ENCODE peak calls at places on chromosome 6, in five cellular contexts. One of them, this sample, is unnamed.

GRCh38 chr6:148869589-148869988 is 122.8 kb downstream of the UST start:
- DNase-seq in activated T-helper 2 cell treated with anti-CD3 and anti-CD28 coated beads, Interferon-gamma antibody, Interleukin-2, Interleukin-4, amounts not matched to agents 10 μg/mL and 5 μg/mL and 100 μg/mL, durations not matched to agents 14 hours and 24 hours and 36 hours: no peak
- DNase-seq in HFFc6: peak
- DNase-seq in smooth muscle cell of the brain vasculature: peak
- DNase-seq in effector CD8-positive, alpha-beta T cell: no peak
- DNase-seq in this sample: no peak

GRCh38 chr6:33118525-33119123 is 42.8 kb downstream of the HLA-DPB1 start:
- DNase-seq in smooth muscle cell of the brain vasculature: peak
- DNase-seq in effector CD8-positive, alpha-beta T cell: no peak
- DNase-seq in HFFc6: peak
- DNase-seq in activated T-helper 2 cell treated with anti-CD3 and anti-CD28 coated beads, Interferon-gamma antibody, Interleukin-2, Interleukin-4, amounts not matched to agents 10 μg/mL and 5 μg/mL and 100 μg/mL, durations not matched to agents 14 hours and 24 hours and 36 hours: no peak
- DNase-seq in this sample: peak

GRCh38 chr6:3119040-3119723 is 671 bp downstream of the BPHL start:
- DNase-seq in effector CD8-positive, alpha-beta T cell: no peak
- DNase-seq in smooth muscle cell of the brain vasculature: peak
- DNase-seq in activated T-helper 2 cell treated with anti-CD3 and anti-CD28 coated beads, Interferon-gamma antibody, Interleukin-2, Interleukin-4, amounts not matched to agents 10 μg/mL and 5 μg/mL and 100 μg/mL, durations not matched to agents 14 hours and 24 hours and 36 hours: no peak
- DNase-seq in HFFc6: peak
- DNase-seq in this sample: no peak

GRCh38 chr6:148887181-148887580 is 140.4 kb downstream of the UST start:
- DNase-seq in smooth muscle cell of the brain vasculature: no peak
- DNase-seq in activated T-helper 2 cell treated with anti-CD3 and anti-CD28 coated beads, Interferon-gamma antibody, Interleukin-2, Interleukin-4, amounts not matched to agents 10 μg/mL and 5 μg/mL and 100 μg/mL, durations not matched to agents 14 hours and 24 hours and 36 hours: no peak
- DNase-seq in HFFc6: no peak
- DNase-seq in effector CD8-positive, alpha-beta T cell: no peak
- DNase-seq in this sample: no peak

GRCh38 chr6:33312361-33313104 is 1.3 kb downstream of the TAPBP start:
- DNase-seq in HFFc6: peak
- DNase-seq in effector CD8-positive, alpha-beta T cell: peak
- DNase-seq in smooth muscle cell of the brain vasculature: no peak
- DNase-seq in activated T-helper 2 cell treated with anti-CD3 and anti-CD28 coated beads, Interferon-gamma antibody, Interleukin-2, Interleukin-4, amounts not matched to agents 10 μg/mL and 5 μg/mL and 100 μg/mL, durations not matched to agents 14 hours and 24 hours and 36 hours: peak
- DNase-seq in this sample: peak

GRCh38 chr6:15363523-15364400 is 117.9 kb downstream of the JARID2 start:
- DNase-seq in activated T-helper 2 cell treated with anti-CD3 and anti-CD28 coated beads, Interferon-gamma antibody, Interleukin-2, Interleukin-4, amounts not matched to agents 10 μg/mL and 5 μg/mL and 100 μg/mL, durations not matched to agents 14 hours and 24 hours and 36 hours: no peak
- DNase-seq in HFFc6: no peak
- DNase-seq in effector CD8-positive, alpha-beta T cell: no peak
- DNase-seq in smooth muscle cell of the brain vasculature: no peak
- DNase-seq in this sample: no peak

GRCh38 chr6:41712651-41713103 is 22.7 kb downstream of the TFEB start:
- DNase-seq in activated T-helper 2 cell treated with anti-CD3 and anti-CD28 coated beads, Interferon-gamma antibody, Interleukin-2, Interleukin-4, amounts not matched to agents 10 μg/mL and 5 μg/mL and 100 μg/mL, durations not matched to agents 14 hours and 24 hours and 36 hours: no peak
- DNase-seq in HFFc6: peak
- DNase-seq in smooth muscle cell of the brain vasculature: no peak
- DNase-seq in effector CD8-positive, alpha-beta T cell: no peak
- DNase-seq in this sample: no peak

GRCh38 chr6:152295346-152295745 is 341.8 kb downstream of the SYNE1 start:
- DNase-seq in HFFc6: peak
- DNase-seq in activated T-helper 2 cell treated with anti-CD3 and anti-CD28 coated beads, Interferon-gamma antibody, Interleukin-2, Interleukin-4, amounts not matched to agents 10 μg/mL and 5 μg/mL and 100 μg/mL, durations not matched to agents 14 hours and 24 hours and 36 hours: no peak
- DNase-seq in smooth muscle cell of the brain vasculature: no peak
- DNase-seq in effector CD8-positive, alpha-beta T cell: no peak
- DNase-seq in this sample: no peak

GRCh38 chr6:3740551-3741476 is 10.7 kb downstream of the PXDC1 start:
- DNase-seq in HFFc6: no peak
- DNase-seq in smooth muscle cell of the brain vasculature: no peak
- DNase-seq in effector CD8-positive, alpha-beta T cell: no peak
- DNase-seq in activated T-helper 2 cell treated with anti-CD3 and anti-CD28 coated beads, Interferon-gamma antibody, Interleukin-2, Interleukin-4, amounts not matched to agents 10 μg/mL and 5 μg/mL and 100 μg/mL, durations not matched to agents 14 hours and 24 hours and 36 hours: no peak
- DNase-seq in this sample: no peak

GRCh38 chr6:43389713-43390265 is 20.3 kb upstream of the ZNF318 start:
- DNase-seq in HFFc6: no peak
- DNase-seq in activated T-helper 2 cell treated with anti-CD3 and anti-CD28 coated beads, Interferon-gamma antibody, Interleukin-2, Interleukin-4, amounts not matched to agents 10 μg/mL and 5 μg/mL and 100 μg/mL, durations not matched to agents 14 hours and 24 hours and 36 hours: no peak
- DNase-seq in smooth muscle cell of the brain vasculature: no peak
- DNase-seq in effector CD8-positive, alpha-beta T cell: no peak
- DNase-seq in this sample: no peak

GRCh38 chr6:84019812-84020211 is 13.8 kb upstream of the MRAP2 start:
- DNase-seq in HFFc6: no peak
- DNase-seq in effector CD8-positive, alpha-beta T cell: no peak
- DNase-seq in activated T-helper 2 cell treated with anti-CD3 and anti-CD28 coated beads, Interferon-gamma antibody, Interleukin-2, Interleukin-4, amounts not matched to agents 10 μg/mL and 5 μg/mL and 100 μg/mL, durations not matched to agents 14 hours and 24 hours and 36 hours: no peak
- DNase-seq in smooth muscle cell of the brain vasculature: no peak
- DNase-seq in this sample: no peak

GRCh38 chr6:111445786-111446395 is 37.1 kb downstream of the REV3L start:
- DNase-seq in activated T-helper 2 cell treated with anti-CD3 and anti-CD28 coated beads, Interferon-gamma antibody, Interleukin-2, Interleukin-4, amounts not matched to agents 10 μg/mL and 5 μg/mL and 100 μg/mL, durations not matched to agents 14 hours and 24 hours and 36 hours: no peak
- DNase-seq in HFFc6: no peak
- DNase-seq in effector CD8-positive, alpha-beta T cell: no peak
- DNase-seq in smooth muscle cell of the brain vasculature: no peak
- DNase-seq in this sample: no peak

GRCh38 chr6:121435444-121436069 is at the start of gene GJA1:
- DNase-seq in smooth muscle cell of the brain vasculature: peak
- DNase-seq in HFFc6: peak
- DNase-seq in activated T-helper 2 cell treated with anti-CD3 and anti-CD28 coated beads, Interferon-gamma antibody, Interleukin-2, Interleukin-4, amounts not matched to agents 10 μg/mL and 5 μg/mL and 100 μg/mL, durations not matched to agents 14 hours and 24 hours and 36 hours: no peak
- DNase-seq in effector CD8-positive, alpha-beta T cell: no peak
- DNase-seq in this sample: no peak

GRCh38 chr6:142758257-142759025 is 186.5 kb downstream of the HIVEP2 start:
- DNase-seq in HFFc6: no peak
- DNase-seq in smooth muscle cell of the brain vasculature: no peak
- DNase-seq in effector CD8-positive, alpha-beta T cell: no peak
- DNase-seq in activated T-helper 2 cell treated with anti-CD3 and anti-CD28 coated beads, Interferon-gamma antibody, Interleukin-2, Interleukin-4, amounts not matched to agents 10 μg/mL and 5 μg/mL and 100 μg/mL, durations not matched to agents 14 hours and 24 hours and 36 hours: no peak
- DNase-seq in this sample: no peak

GRCh38 chr6:147772724-147773123 is 264.2 kb downstream of the SAMD5 start:
- DNase-seq in HFFc6: no peak
- DNase-seq in smooth muscle cell of the brain vasculature: no peak
- DNase-seq in effector CD8-positive, alpha-beta T cell: no peak
- DNase-seq in activated T-helper 2 cell treated with anti-CD3 and anti-CD28 coated beads, Interferon-gamma antibody, Interleukin-2, Interleukin-4, amounts not matched to agents 10 μg/mL and 5 μg/mL and 100 μg/mL, durations not matched to agents 14 hours and 24 hours and 36 hours: no peak
- DNase-seq in this sample: no peak

GRCh38 chr6:42791706-42792320 is 10.0 kb downstream of the BICRAL start:
- DNase-seq in smooth muscle cell of the brain vasculature: no peak
- DNase-seq in activated T-helper 2 cell treated with anti-CD3 and anti-CD28 coated beads, Interferon-gamma antibody, Interleukin-2, Interleukin-4, amounts not matched to agents 10 μg/mL and 5 μg/mL and 100 μg/mL, durations not matched to agents 14 hours and 24 hours and 36 hours: no peak
- DNase-seq in HFFc6: no peak
- DNase-seq in effector CD8-positive, alpha-beta T cell: no peak
- DNase-seq in this sample: no peak

GRCh38 chr6:170279426-170279825 is 11.5 kb downstream of the DLL1 start:
- DNase-seq in effector CD8-positive, alpha-beta T cell: no peak
- DNase-seq in smooth muscle cell of the brain vasculature: no peak
- DNase-seq in activated T-helper 2 cell treated with anti-CD3 and anti-CD28 coated beads, Interferon-gamma antibody, Interleukin-2, Interleukin-4, amounts not matched to agents 10 μg/mL and 5 μg/mL and 100 μg/mL, durations not matched to agents 14 hours and 24 hours and 36 hours: no peak
- DNase-seq in HFFc6: no peak
- DNase-seq in this sample: no peak

GRCh38 chr6:153150767-153151440 is 19.8 kb upstream of the RGS17 start:
- DNase-seq in activated T-helper 2 cell treated with anti-CD3 and anti-CD28 coated beads, Interferon-gamma antibody, Interleukin-2, Interleukin-4, amounts not matched to agents 10 μg/mL and 5 μg/mL and 100 μg/mL, durations not matched to agents 14 hours and 24 hours and 36 hours: no peak
- DNase-seq in effector CD8-positive, alpha-beta T cell: no peak
- DNase-seq in smooth muscle cell of the brain vasculature: no peak
- DNase-seq in HFFc6: no peak
- DNase-seq in this sample: no peak

GRCh38 chr6:37525460-37526357 is 26.0 kb upstream of the CCDC167 start:
- DNase-seq in smooth muscle cell of the brain vasculature: no peak
- DNase-seq in activated T-helper 2 cell treated with anti-CD3 and anti-CD28 coated beads, Interferon-gamma antibody, Interleukin-2, Interleukin-4, amounts not matched to agents 10 μg/mL and 5 μg/mL and 100 μg/mL, durations not matched to agents 14 hours and 24 hours and 36 hours: no peak
- DNase-seq in effector CD8-positive, alpha-beta T cell: no peak
- DNase-seq in HFFc6: no peak
- DNase-seq in this sample: no peak

GRCh38 chr6:153001767-153002612 is 519 bp downstream of the MTRF1L start:
- DNase-seq in HFFc6: no peak
- DNase-seq in smooth muscle cell of the brain vasculature: no peak
- DNase-seq in activated T-helper 2 cell treated with anti-CD3 and anti-CD28 coated beads, Interferon-gamma antibody, Interleukin-2, Interleukin-4, amounts not matched to agents 10 μg/mL and 5 μg/mL and 100 μg/mL, durations not matched to agents 14 hours and 24 hours and 36 hours: no peak
- DNase-seq in effector CD8-positive, alpha-beta T cell: no peak
- DNase-seq in this sample: no peak

GRCh38 chr6:24520929-24521546 is 26.3 kb downstream of the ALDH5A1 start:
- DNase-seq in HFFc6: peak
- DNase-seq in activated T-helper 2 cell treated with anti-CD3 and anti-CD28 coated beads, Interferon-gamma antibody, Interleukin-2, Interleukin-4, amounts not matched to agents 10 μg/mL and 5 μg/mL and 100 μg/mL, durations not matched to agents 14 hours and 24 hours and 36 hours: no peak
- DNase-seq in smooth muscle cell of the brain vasculature: peak
- DNase-seq in effector CD8-positive, alpha-beta T cell: peak
- DNase-seq in this sample: peak

GRCh38 chr6:140586426-140587061 is 1212.1 kb upstream of the CITED2 start:
- DNase-seq in smooth muscle cell of the brain vasculature: no peak
- DNase-seq in activated T-helper 2 cell treated with anti-CD3 and anti-CD28 coated beads, Interferon-gamma antibody, Interleukin-2, Interleukin-4, amounts not matched to agents 10 μg/mL and 5 μg/mL and 100 μg/mL, durations not matched to agents 14 hours and 24 hours and 36 hours: peak
- DNase-seq in effector CD8-positive, alpha-beta T cell: no peak
- DNase-seq in HFFc6: no peak
- DNase-seq in this sample: no peak

GRCh38 chr6:140230282-140230681 is 855.8 kb upstream of the CITED2 start:
- DNase-seq in activated T-helper 2 cell treated with anti-CD3 and anti-CD28 coated beads, Interferon-gamma antibody, Interleukin-2, Interleukin-4, amounts not matched to agents 10 μg/mL and 5 μg/mL and 100 μg/mL, durations not matched to agents 14 hours and 24 hours and 36 hours: no peak
- DNase-seq in effector CD8-positive, alpha-beta T cell: no peak
- DNase-seq in smooth muscle cell of the brain vasculature: no peak
- DNase-seq in HFFc6: no peak
- DNase-seq in this sample: no peak

GRCh38 chr6:23311211-23311610 is 741.8 kb downstream of the HDGFL1 start:
- DNase-seq in effector CD8-positive, alpha-beta T cell: no peak
- DNase-seq in activated T-helper 2 cell treated with anti-CD3 and anti-CD28 coated beads, Interferon-gamma antibody, Interleukin-2, Interleukin-4, amounts not matched to agents 10 μg/mL and 5 μg/mL and 100 μg/mL, durations not matched to agents 14 hours and 24 hours and 36 hours: no peak
- DNase-seq in smooth muscle cell of the brain vasculature: no peak
- DNase-seq in HFFc6: no peak
- DNase-seq in this sample: no peak

GRCh38 chr6:112691289-112691688 is 344.2 kb downstream of the RFPL4B start:
- DNase-seq in smooth muscle cell of the brain vasculature: no peak
- DNase-seq in HFFc6: peak
- DNase-seq in effector CD8-positive, alpha-beta T cell: no peak
- DNase-seq in activated T-helper 2 cell treated with anti-CD3 and anti-CD28 coated beads, Interferon-gamma antibody, Interleukin-2, Interleukin-4, amounts not matched to agents 10 μg/mL and 5 μg/mL and 100 μg/mL, durations not matched to agents 14 hours and 24 hours and 36 hours: no peak
- DNase-seq in this sample: no peak

GRCh38 chr6:26195376-26195923 is 108.2 kb downstream of the HFE start:
- DNase-seq in HFFc6: peak
- DNase-seq in smooth muscle cell of the brain vasculature: no peak
- DNase-seq in effector CD8-positive, alpha-beta T cell: peak
- DNase-seq in activated T-helper 2 cell treated with anti-CD3 and anti-CD28 coated beads, Interferon-gamma antibody, Interleukin-2, Interleukin-4, amounts not matched to agents 10 μg/mL and 5 μg/mL and 100 μg/mL, durations not matched to agents 14 hours and 24 hours and 36 hours: peak
- DNase-seq in this sample: peak

GRCh38 chr6:2440516-2440915 is 195.1 kb upstream of the GMDS start:
- DNase-seq in HFFc6: no peak
- DNase-seq in effector CD8-positive, alpha-beta T cell: no peak
- DNase-seq in activated T-helper 2 cell treated with anti-CD3 and anti-CD28 coated beads, Interferon-gamma antibody, Interleukin-2, Interleukin-4, amounts not matched to agents 10 μg/mL and 5 μg/mL and 100 μg/mL, durations not matched to agents 14 hours and 24 hours and 36 hours: no peak
- DNase-seq in smooth muscle cell of the brain vasculature: no peak
- DNase-seq in this sample: no peak

GRCh38 chr6:83152913-83153312 is 40.2 kb downstream of the PGM3 start:
- DNase-seq in HFFc6: no peak
- DNase-seq in effector CD8-positive, alpha-beta T cell: no peak
- DNase-seq in smooth muscle cell of the brain vasculature: no peak
- DNase-seq in activated T-helper 2 cell treated with anti-CD3 and anti-CD28 coated beads, Interferon-gamma antibody, Interleukin-2, Interleukin-4, amounts not matched to agents 10 μg/mL and 5 μg/mL and 100 μg/mL, durations not matched to agents 14 hours and 24 hours and 36 hours: no peak
- DNase-seq in this sample: no peak

GRCh38 chr6:16190214-16190613 is 48.2 kb upstream of the GMPR start:
- DNase-seq in smooth muscle cell of the brain vasculature: no peak
- DNase-seq in activated T-helper 2 cell treated with anti-CD3 and anti-CD28 coated beads, Interferon-gamma antibody, Interleukin-2, Interleukin-4, amounts not matched to agents 10 μg/mL and 5 μg/mL and 100 μg/mL, durations not matched to agents 14 hours and 24 hours and 36 hours: no peak
- DNase-seq in effector CD8-positive, alpha-beta T cell: no peak
- DNase-seq in HFFc6: no peak
- DNase-seq in this sample: no peak

GRCh38 chr6:134619789-134620188 is 301.9 kb upstream of the SGK1 start:
- DNase-seq in HFFc6: peak
- DNase-seq in smooth muscle cell of the brain vasculature: peak
- DNase-seq in activated T-helper 2 cell treated with anti-CD3 and anti-CD28 coated beads, Interferon-gamma antibody, Interleukin-2, Interleukin-4, amounts not matched to agents 10 μg/mL and 5 μg/mL and 100 μg/mL, durations not matched to agents 14 hours and 24 hours and 36 hours: no peak
- DNase-seq in effector CD8-positive, alpha-beta T cell: no peak
- DNase-seq in this sample: no peak

GRCh38 chr6:53294095-53294494 is 54.7 kb downstream of the ELOVL5 start:
- DNase-seq in smooth muscle cell of the brain vasculature: no peak
- DNase-seq in HFFc6: no peak
- DNase-seq in effector CD8-positive, alpha-beta T cell: peak
- DNase-seq in activated T-helper 2 cell treated with anti-CD3 and anti-CD28 coated beads, Interferon-gamma antibody, Interleukin-2, Interleukin-4, amounts not matched to agents 10 μg/mL and 5 μg/mL and 100 μg/mL, durations not matched to agents 14 hours and 24 hours and 36 hours: no peak
- DNase-seq in this sample: peak

GRCh38 chr6:138499303-138499991 is at the start of gene NHSL1:
- DNase-seq in HFFc6: no peak
- DNase-seq in smooth muscle cell of the brain vasculature: no peak
- DNase-seq in effector CD8-positive, alpha-beta T cell: no peak
- DNase-seq in activated T-helper 2 cell treated with anti-CD3 and anti-CD28 coated beads, Interferon-gamma antibody, Interleukin-2, Interleukin-4, amounts not matched to agents 10 μg/mL and 5 μg/mL and 100 μg/mL, durations not matched to agents 14 hours and 24 hours and 36 hours: no peak
- DNase-seq in this sample: peak

GRCh38 chr6:29589423-29590048 is 4.6 kb downstream of the OR2H2 start:
- DNase-seq in HFFc6: peak
- DNase-seq in effector CD8-positive, alpha-beta T cell: peak
- DNase-seq in activated T-helper 2 cell treated with anti-CD3 and anti-CD28 coated beads, Interferon-gamma antibody, Interleukin-2, Interleukin-4, amounts not matched to agents 10 μg/mL and 5 μg/mL and 100 μg/mL, durations not matched to agents 14 hours and 24 hours and 36 hours: peak
- DNase-seq in smooth muscle cell of the brain vasculature: peak
- DNase-seq in this sample: peak

GRCh38 chr6:143243786-143244185 is 183.1 kb downstream of the AIG1 start:
- DNase-seq in smooth muscle cell of the brain vasculature: no peak
- DNase-seq in effector CD8-positive, alpha-beta T cell: no peak
- DNase-seq in activated T-helper 2 cell treated with anti-CD3 and anti-CD28 coated beads, Interferon-gamma antibody, Interleukin-2, Interleukin-4, amounts not matched to agents 10 μg/mL and 5 μg/mL and 100 μg/mL, durations not matched to agents 14 hours and 24 hours and 36 hours: no peak
- DNase-seq in HFFc6: no peak
- DNase-seq in this sample: no peak

This sample was measured in B cell.